ENCODE peak calls at places on chromosomes 13 and 19, in five cellular contexts. E, B, T, G and W are unnamed samples.

GRCh38 chr19:2154587-2155075 is 3.3 kb upstream of the AP3D1 start:
- DNase-seq in T (peak), B (no peak), G (no peak), E (no peak), W (no peak)

GRCh38 chr13:21033224-21033855 is 28.0 kb downstream of the LATS2 start:
- DNase-seq in B (no peak), E (no peak), G (no peak), T (no peak), W (no peak)

GRCh38 chr13:102028198-102028597 is 373.6 kb downstream of the FGF14 start:
- DNase-seq in E (no peak), T (no peak), G (no peak), B (no peak), W (no peak)

GRCh38 chr19:45444318-45445041 is 20.8 kb upstream of the ERCC1 start:
- DNase-seq in T (peak), B (peak), G (peak), E (peak), W (peak)

GRCh38 chr19:40139533-40140287 is 49.0 kb upstream of the ZNF780A start:
- DNase-seq in E (peak), G (no peak), B (no peak), T (no peak), W (no peak)

GRCh38 chr19:48511800-48512503 is at the start of gene LMTK3:
- DNase-seq in B (no peak), T (no peak), G (no peak), E (peak), W (no peak)

GRCh38 chr13:73433893-73434292 is 375.1 kb downstream of the KLF5 start:
- DNase-seq in G (no peak), E (no peak), T (no peak), B (no peak), W (no peak)

GRCh38 chr13:18212873-18213272 is 968.8 kb downstream of the TUBA3C start:
- DNase-seq in B (no peak), T (no peak), G (no peak), E (no peak), W (no peak)

GRCh38 chr19:3184847-3185481 is 766 bp upstream of the NCLN start:
- DNase-seq in B (peak), T (no peak), E (peak), G (peak), W (no peak)

GRCh38 chr13:102401305-102401704 is 543 bp downstream of the FGF14 start:
- DNase-seq in E (no peak), G (no peak), B (no peak), T (no peak), W (no peak)

GRCh38 chr19:5048727-5049553 is 80.0 kb downstream of the KDM4B start:
- DNase-seq in G (peak), B (no peak), T (peak), E (peak), W (peak)

GRCh38 chr13:67230774-67231480 is 791 bp upstream of the PCDH9 start:
- DNase-seq in G (peak), T (peak), B (peak), E (peak), W (peak)

GRCh38 chr19:33339016-33339749 is 34.3 kb upstream of the CEBPG start:
- DNase-seq in G (no peak), E (no peak), B (no peak), T (no peak), W (no peak)

GRCh38 chr13:97429681-97430081 is 4.3 kb upstream of the RAP2A start:
- DNase-seq in G (no peak), T (no peak), E (no peak), B (no peak), W (no peak)

GRCh38 chr19:51386882-51387520 is 773 bp downstream of the LIM2 start:
- DNase-seq in G (no peak), T (no peak), B (no peak), E (no peak), W (no peak)

GRCh38 chr13:113836917-113837553 is 26.8 kb downstream of the GAS6 start:
- DNase-seq in G (peak), E (peak), T (peak), B (peak), W (no peak)

GRCh38 chr13:109496216-109496615 is 290.2 kb downstream of the IRS2 start:
- DNase-seq in G (no peak), B (no peak), E (no peak), T (no peak), W (no peak)

GRCh38 chr19:17118957-17119356 is 43.4 kb downstream of the MYO9B start:
- DNase-seq in E (no peak), G (no peak), T (no peak), B (no peak), W (no peak)
- TF ChIP-seq CTCF in E (no peak), G (no peak), T (no peak), B (no peak), W (no peak)

DNA sequence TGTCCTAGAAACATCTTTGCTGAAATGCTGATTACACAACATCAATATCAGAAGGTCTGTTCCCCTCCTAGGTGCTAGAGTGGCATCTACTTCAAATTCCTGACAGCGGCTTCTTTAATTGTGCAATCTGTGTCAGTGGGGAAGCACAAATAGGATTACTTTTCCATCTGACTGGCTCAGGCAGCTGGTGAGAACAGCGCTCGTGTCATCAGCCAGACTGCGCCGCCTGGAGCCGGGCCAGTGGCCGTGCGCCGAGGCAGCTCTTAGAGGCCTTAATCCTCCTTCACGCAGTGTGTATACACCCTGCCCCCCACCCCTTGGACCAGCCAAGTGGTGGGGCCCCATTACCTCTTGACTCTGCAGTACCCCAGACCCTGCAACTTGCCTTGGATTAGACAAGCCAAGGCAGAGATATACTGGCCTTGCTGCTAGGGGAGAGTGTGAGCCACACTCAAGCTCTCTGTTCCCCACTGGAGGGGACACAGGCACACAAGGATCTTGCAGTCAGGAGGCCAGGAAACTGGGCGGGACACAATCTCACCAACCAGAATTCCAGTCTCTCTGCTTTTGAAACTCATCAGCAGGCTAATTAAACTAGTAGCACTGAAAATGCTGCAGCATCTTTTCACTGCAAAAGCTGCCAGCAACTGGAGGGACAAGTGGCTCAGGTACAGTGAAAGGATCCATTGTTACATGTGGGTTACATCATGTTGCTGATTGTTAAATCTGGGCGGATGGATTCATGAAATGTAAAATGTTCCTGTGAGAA is 48.9 kb upstream of the EPHX3 start:
- DNase-seq in G (peak), T (peak), E (no peak), B (peak), W (peak)
- H3K27ac ChIP-seq in G (no peak), T (peak), E (peak), B (peak), W (peak)

GRCh38 chr19:19213822-19214558 is 2.2 kb downstream of the NCAN start:
- DNase-seq in B (no peak), G (no peak), T (no peak), E (no peak), W (no peak)
- H3K4me3 ChIP-seq in B (no peak), G (no peak), T (no peak), E (no peak), W (no peak)

GRCh38 chr13:24734951-24735350 is 29.0 kb upstream of the RNF17 start:
- DNase-seq in T (no peak), B (no peak), G (no peak), E (no peak), W (no peak)
- TF ChIP-seq CTCF in T (no peak), B (no peak), G (no peak), E (no peak), W (no peak)

GRCh38 chr19:20165971-20166592 is 932 bp upstream of the ZNF486 start:
- DNase-seq in G (no peak), T (no peak), B (no peak), E (no peak), W (no peak)

GRCh38 chr19:20162821-20163220 is 4.2 kb upstream of the ZNF486 start:
- DNase-seq in G (no peak), T (no peak), E (no peak), B (no peak), W (no peak)

GRCh38 chr19:20164456-20164855 is 2.6 kb upstream of the ZNF486 start:
- DNase-seq in E (no peak), G (no peak), T (no peak), B (no peak), W (no peak)

GRCh38 chr19:20171285-20171684 is 4.3 kb downstream of the ZNF486 start:
- DNase-seq in E (no peak), G (no peak), T (no peak), B (no peak), W (no peak)

DNA sequence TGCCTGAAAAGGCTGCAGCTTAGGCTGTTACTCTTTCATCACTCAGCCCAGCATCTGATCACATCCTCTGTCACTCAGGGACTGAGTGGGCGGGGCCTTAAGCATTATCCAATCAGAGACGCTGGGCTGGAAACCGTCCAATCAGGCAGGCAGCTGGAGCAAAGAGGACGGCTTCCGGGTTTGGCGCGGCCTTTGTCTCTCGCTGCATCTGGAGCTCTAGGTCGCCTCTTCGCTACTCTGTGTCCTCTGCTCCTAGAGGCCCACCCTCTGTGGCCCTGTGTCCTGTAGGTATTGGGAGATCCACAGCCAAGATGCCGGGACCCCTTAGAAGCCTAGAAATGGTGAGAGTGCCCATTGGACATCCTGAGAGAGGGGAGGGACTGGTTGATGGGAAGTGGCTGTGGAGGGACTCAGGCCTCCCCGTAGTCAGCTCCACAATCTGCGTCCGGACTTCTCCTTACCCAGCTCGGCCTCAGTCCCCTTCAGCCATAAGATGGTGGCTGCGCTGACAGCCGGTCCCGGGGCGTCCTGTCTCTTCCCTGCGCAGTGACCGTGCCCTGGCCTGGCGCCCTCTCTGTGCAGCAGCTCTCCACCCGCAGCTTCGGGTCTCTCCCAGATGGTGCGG is at the start of gene ZNF486:
- DNase-seq in E (no peak), G (peak), B (peak), T (peak), W (peak)
- H3K27ac ChIP-seq in E (no peak), G (peak), B (peak), T (peak), W (peak)

GRCh38 chr19:16899566-16900075 is 10.8 kb downstream of the F2RL3 start:
- DNase-seq in G (no peak), B (no peak), E (peak), T (peak), W (no peak)

GRCh38 chr19:16896098-16896912 is 7.5 kb downstream of the F2RL3 start:
- DNase-seq in E (no peak), T (no peak), G (peak), B (no peak), W (no peak)

GRCh38 chr19:16896913-16897571 is 8.2 kb downstream of the F2RL3 start:
- DNase-seq in B (peak), G (peak), T (no peak), E (peak), W (peak)

GRCh38 chr19:16898306-16899015 is 9.7 kb downstream of the F2RL3 start:
- DNase-seq in G (no peak), E (no peak), T (no peak), B (no peak), W (no peak)

GRCh38 chr19:16897572-16898056 is 8.8 kb downstream of the F2RL3 start:
- DNase-seq in G (no peak), E (no peak), B (no peak), T (no peak), W (no peak)
- H3K4me3 ChIP-seq in G (peak), E (peak), B (peak), T (peak), W (peak)

GRCh38 chr19:8525401-8525684 is 11.4 kb upstream of the ZNF414 start:
- DNase-seq in T (no peak), E (no peak), G (no peak), B (no peak), W (no peak)
- TF ChIP-seq CTCF in T (peak), E (no peak), G (peak), B (peak), W (no peak)

GRCh38 chr19:35142531-35143230 is 374 bp upstream of the FXYD7 start:
- DNase-seq in T (peak), B (peak), E (peak), G (peak), W (no peak)

GRCh38 chr19:35139618-35139943 is 957 bp downstream of the FXYD1 start:
- DNase-seq in B (no peak), G (no peak), E (no peak), T (no peak), W (no peak)

GRCh38 chr19:35140207-35140897 is 1.7 kb downstream of the FXYD1 start:
- DNase-seq in E (no peak), T (no peak), G (peak), B (no peak), W (no peak)

GRCh38 chr19:35141627-35142401 is 1.2 kb upstream of the FXYD7 start:
- DNase-seq in E (no peak), G (peak), T (no peak), B (no peak), W (no peak)

DNA sequence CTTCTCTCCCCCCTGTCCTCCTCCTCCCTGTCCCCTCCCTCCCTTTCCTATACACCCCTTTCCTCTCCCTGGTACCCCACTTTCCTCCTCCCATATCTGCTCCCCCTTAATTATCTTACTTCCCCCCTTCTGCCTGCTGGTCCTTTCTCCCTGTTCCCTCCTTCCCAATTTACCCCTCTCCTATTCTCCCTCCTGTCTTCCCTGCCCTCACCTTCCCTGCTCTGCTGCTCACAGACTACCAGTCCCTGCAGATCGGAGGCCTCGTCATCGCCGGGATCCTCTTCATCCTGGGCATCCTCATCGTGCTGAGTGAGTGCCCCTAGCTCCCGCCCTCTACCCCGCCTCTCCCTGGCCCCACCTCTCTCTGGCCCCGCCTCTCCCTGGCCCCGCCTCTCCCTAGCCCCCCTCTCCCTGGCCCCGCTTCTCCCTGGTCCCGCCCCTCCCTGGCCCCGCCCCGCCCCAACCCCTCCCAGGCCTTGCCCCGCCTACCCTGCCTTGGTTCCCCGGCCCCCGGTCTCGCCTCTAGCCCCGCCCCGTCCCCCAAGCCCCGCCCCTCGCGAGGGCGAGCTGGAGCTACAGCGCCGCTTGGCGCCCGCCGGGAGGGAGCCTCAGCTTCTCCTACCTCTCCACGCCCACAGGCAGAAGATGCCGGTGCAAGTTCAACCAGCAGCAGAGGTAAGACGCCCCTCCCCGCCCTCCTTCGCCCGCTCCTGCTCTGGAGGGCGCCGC is 2.0 kb upstream of the FXYD7 start:
- DNase-seq in B (peak), G (peak), E (peak), T (peak), W (peak)
- H3K27ac ChIP-seq in B (peak), G (peak), E (peak), T (no peak), W (peak)

DNA sequence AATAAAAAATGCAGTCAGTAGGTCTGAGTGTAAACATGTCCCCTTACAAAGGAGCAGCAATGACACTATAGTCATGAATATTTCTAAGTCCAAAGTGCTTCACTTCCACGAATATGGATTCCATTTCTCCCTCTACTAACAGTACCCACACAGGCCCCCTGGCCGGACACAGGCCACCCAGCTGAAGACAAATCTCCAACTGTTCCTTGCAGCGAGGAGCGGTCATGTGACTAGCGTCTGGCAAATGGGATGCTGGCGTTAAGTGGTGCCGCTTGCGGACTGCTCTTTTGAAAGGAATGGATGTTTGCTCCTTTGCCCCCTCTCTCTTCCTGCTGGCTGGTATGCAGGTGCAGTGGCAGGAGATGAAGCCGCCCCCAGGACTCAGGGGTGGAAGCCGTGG is 16.2 kb downstream of the PPP1R12C start:
- DNase-seq in B (no peak), G (no peak), E (no peak), T (no peak), W (no peak)
- H3K4me3 ChIP-seq in B (no peak), G (no peak), E (no peak), T (no peak), W (no peak)